ENCODE peak calls at places on chromosomes 2 and 18, in four cellular contexts. F is SK-N-SH, X is A549, G is GM12878. V is an unnamed sample.

GRCh38 chr2:217177687-217178086 is 317.8 kb upstream of the TNP1 start:
- DNase-seq in X (no peak), F (no peak), G (no peak), V (no peak)

GRCh38 chr2:96117701-96118588 is 1.6 kb upstream of the ADRA2B start:
- DNase-seq in X (peak), G (no peak), F (peak), V (peak)

GRCh38 chr2:225980372-225980771 is 580.9 kb downstream of the NYAP2 start:
- DNase-seq in G (no peak), F (no peak), X (no peak), V (no peak)

GRCh38 chr2:86661333-86661732 is 37.7 kb upstream of the RNF103 start:
- DNase-seq in X (no peak), G (no peak), F (no peak), V (peak)

GRCh38 chr18:13436596-13436995 is 218.0 kb downstream of the LDLRAD4 start:
- DNase-seq in G (no peak), X (no peak), F (no peak), V (no peak)

GRCh38 chr2:20012282-20013060 is at the start of gene MATN3:
- DNase-seq in G (no peak), X (peak), F (peak), V (peak)

GRCh38 chr18:78699516-78699915 is 280.1 kb upstream of the SALL3 start:
- DNase-seq in F (no peak), X (no peak), G (no peak), V (no peak)

GRCh38 chr18:79945118-79946042 is 6.1 kb downstream of the SLC66A2 start:
- DNase-seq in X (no peak), F (no peak), G (no peak), V (no peak)

GRCh38 chr2:23520256-23520655 is 135.3 kb downstream of the KLHL29 start:
- DNase-seq in X (no peak), G (no peak), F (no peak), V (no peak)

GRCh38 chr2:233422050-233422639 is 67.9 kb downstream of the DGKD start:
- DNase-seq in X (peak), F (no peak), G (peak), V (peak)

GRCh38 chr2:110874565-110875383 is 142.4 kb downstream of the ACOXL start:
- DNase-seq in G (peak), F (no peak), X (no peak), V (peak)

GRCh38 chr18:32470136-32470712 is 458 bp downstream of the GAREM1 start:
- DNase-seq in X (peak), F (no peak), G (no peak), V (peak)

GRCh38 chr2:117853873-117854272 is 39.4 kb downstream of the DDX18 start:
- DNase-seq in F (no peak), G (no peak), X (no peak), V (no peak)

GRCh38 chr18:78895207-78896001 is 84.2 kb upstream of the SALL3 start:
- DNase-seq in X (no peak), G (no peak), F (no peak), V (no peak)

GRCh38 chr2:169828141-169828811 is 1.0 kb downstream of the UBR3 start:
- DNase-seq in X (no peak), G (peak), F (peak), V (peak)

GRCh38 chr2:127621981-127622431 is 23.9 kb upstream of the GPR17 start:
- DNase-seq in X (no peak), G (no peak), F (peak), V (no peak)

DNA sequence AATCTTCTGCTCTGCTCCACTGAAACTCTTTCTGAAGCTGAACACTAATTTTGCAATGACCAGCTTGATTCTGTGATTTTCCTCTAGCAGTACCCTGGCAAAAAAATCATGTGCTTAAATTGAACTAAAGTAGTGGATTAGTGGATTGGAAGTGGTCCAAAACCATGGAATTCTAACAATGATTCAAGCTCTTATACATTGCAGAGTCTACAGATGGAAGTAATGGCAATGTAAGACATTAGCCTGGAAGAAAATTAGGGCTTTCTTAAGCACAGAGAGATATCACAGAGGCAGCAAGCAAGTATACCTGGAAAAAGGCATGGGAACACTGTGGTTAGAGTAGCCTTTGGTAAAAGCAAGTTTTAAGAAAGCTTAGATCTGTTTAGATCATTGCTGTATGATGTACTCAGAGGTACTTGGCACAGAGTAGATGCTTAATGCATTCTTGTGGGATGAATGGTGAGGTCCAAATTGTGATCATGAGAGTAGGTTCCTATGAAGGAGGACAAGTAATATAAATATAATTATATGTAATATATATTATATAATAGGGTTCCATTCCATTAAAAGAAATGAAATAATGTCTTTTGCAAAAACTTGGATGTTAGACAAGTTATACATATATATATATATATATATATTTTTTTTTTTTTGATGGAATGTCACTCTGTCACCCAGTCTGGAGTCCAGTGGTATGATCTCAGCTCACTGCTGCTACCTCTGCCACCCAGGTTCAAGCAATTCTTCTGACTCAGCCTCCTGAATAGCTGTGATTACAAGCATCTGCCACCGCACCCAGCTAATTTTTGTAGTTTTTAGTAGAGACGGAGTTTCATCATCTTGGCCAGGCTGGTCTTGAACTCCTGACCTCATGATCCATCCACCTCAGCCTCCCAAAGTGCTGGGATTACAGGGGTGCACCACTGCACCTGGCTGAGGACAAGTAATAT is 172.2 kb upstream of the SCN7A start:
- DNase-seq in G (no peak), X (no peak), F (no peak), V (no peak)
- TF ChIP-seq MAX in G (no peak), X (no peak), F (no peak), V (no peak)

GRCh38 chr18:46110406-46110805 is 6.2 kb downstream of the HAUS1 start:
- DNase-seq in F (no peak), X (no peak), G (no peak), V (no peak)
- TF ChIP-seq RCOR1 in F (no peak), X (no peak), G (no peak), V (no peak)

GRCh38 chr18:2653467-2653866 is 2.1 kb upstream of the SMCHD1 start:
- DNase-seq in F (no peak), G (no peak), X (no peak), V (no peak)

GRCh38 chr18:2654828-2655152 is 736 bp upstream of the SMCHD1 start:
- DNase-seq in X (peak), F (no peak), G (no peak), V (no peak)

GRCh38 chr18:2655153-2655953 is at the start of gene SMCHD1:
- DNase-seq in F (peak), X (peak), G (no peak), V (peak)

GRCh38 chr18:2655954-2656236 is 369 bp downstream of the SMCHD1 start:
- DNase-seq in F (no peak), X (peak), G (no peak), V (no peak)

GRCh38 chr18:2654105-2654827 is 1.3 kb upstream of the SMCHD1 start:
- DNase-seq in X (no peak), F (no peak), G (no peak), V (no peak)
- TF ChIP-seq MAX in X (no peak), F (no peak), G (no peak), V (no peak)

DNA sequence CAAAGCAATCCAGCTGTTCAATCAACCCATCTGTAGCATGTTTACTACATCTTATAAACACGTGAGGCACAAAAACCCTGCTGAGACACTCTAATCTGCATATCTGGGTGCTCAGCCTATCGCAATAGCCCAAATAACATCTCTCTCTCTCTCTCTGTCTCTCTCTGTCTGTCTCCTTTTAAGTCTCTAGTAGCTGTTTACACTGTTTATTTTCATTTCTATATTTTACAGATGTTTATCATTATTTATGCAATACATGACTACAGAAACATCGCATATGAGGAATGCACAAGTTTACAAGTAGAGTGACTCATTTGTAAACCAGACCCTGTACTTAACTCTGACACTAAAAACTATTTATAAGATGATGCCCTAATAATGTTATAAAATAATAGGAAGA is 422.2 kb upstream of the DSEL start:
- DNase-seq in F (no peak), X (no peak), G (no peak), V (no peak)
- TF ChIP-seq RCOR1 in F (no peak), X (no peak), G (no peak), V (no peak)

GRCh38 chr2:30561349-30561748 is 114.3 kb downstream of the LCLAT1 start:
- DNase-seq in F (no peak), G (no peak), X (no peak), V (no peak)
- TF ChIP-seq MAX in F (no peak), G (no peak), X (no peak), V (no peak)

GRCh38 chr2:289362-290089 is 1.6 kb upstream of the ALKAL2 start:
- DNase-seq in G (no peak), X (no peak), F (peak), V (peak)
- TF ChIP-seq RCOR1 in G (no peak), X (no peak), F (no peak), V (no peak)

GRCh38 chr2:220162320-220162719 is 534.9 kb downstream of the SLC4A3 start:
- DNase-seq in X (no peak), F (no peak), G (no peak), V (no peak)

GRCh38 chr2:220163486-220163885 is 536.1 kb downstream of the SLC4A3 start:
- DNase-seq in X (no peak), F (no peak), G (no peak), V (no peak)

GRCh38 chr2:220166616-220167015 is 539.2 kb downstream of the SLC4A3 start:
- DNase-seq in X (no peak), G (no peak), F (no peak), V (no peak)

GRCh38 chr2:220165401-220165800 is 538.0 kb downstream of the SLC4A3 start:
- DNase-seq in G (no peak), F (no peak), X (no peak), V (no peak)

DNA sequence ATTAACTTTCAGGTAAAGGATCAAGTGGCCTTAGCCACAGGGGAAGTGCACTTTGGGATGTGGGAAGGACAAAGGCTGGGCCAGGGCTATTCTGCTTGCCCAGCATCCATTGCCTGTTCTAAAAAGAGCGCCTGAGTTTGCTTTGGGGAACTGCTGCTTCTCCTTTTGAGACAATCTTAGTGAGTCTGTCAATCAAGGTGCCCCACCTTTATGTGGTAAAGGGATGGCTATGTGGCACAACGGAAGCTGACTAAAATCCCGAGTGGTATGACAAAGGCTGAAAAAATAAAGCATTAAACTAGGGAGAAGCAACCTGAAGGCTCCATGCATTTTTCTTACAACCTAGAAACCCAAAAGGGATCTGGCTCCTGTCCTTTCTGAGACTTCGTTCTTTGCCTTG is 540.5 kb downstream of the SLC4A3 start:
- DNase-seq in G (no peak), F (no peak), X (no peak), V (no peak)
- TF ChIP-seq MAX in G (no peak), F (no peak), X (no peak), V (no peak)

V was measured in K562.